ENCODE peak calls at places on chromosomes 16 and 17, in ten cellular contexts. One of them, this sample, is unnamed. For H3K36me3, the result is how much of the 10 kb centered on the place peaks cover.

GRCh38 chr17:82118178-82118814 is 20.3 kb upstream of the FASN start:
- DNase-seq in ascending aorta: no peak
- DNase-seq in ovary: no peak
- DNase-seq in aorta: no peak
- DNase-seq in fibroblast of lung: no peak
- DNase-seq in thoracic aorta: no peak
- DNase-seq in endothelial cell of umbilical vein: no peak
- DNase-seq in Peyer's patch: no peak
- DNase-seq in IMR-90: no peak
- DNase-seq in naive thymus-derived CD4-positive, alpha-beta T cell: no peak
- DNase-seq in this sample: no peak

GRCh38 chr17:78256705-78257559 is 25.5 kb downstream of the TMEM235 start:
- DNase-seq in ascending aorta: no peak
- DNase-seq in ovary: no peak
- DNase-seq in aorta: no peak
- DNase-seq in fibroblast of lung: no peak
- DNase-seq in thoracic aorta: no peak
- DNase-seq in endothelial cell of umbilical vein: peak
- DNase-seq in Peyer's patch: no peak
- DNase-seq in IMR-90: no peak
- DNase-seq in naive thymus-derived CD4-positive, alpha-beta T cell: no peak
- DNase-seq in this sample: no peak

GRCh38 chr17:63116228-63116627 is 150.2 kb downstream of the TANC2 start:
- DNase-seq in ascending aorta: no peak
- DNase-seq in ovary: no peak
- DNase-seq in aorta: no peak
- DNase-seq in fibroblast of lung: no peak
- DNase-seq in thoracic aorta: no peak
- DNase-seq in endothelial cell of umbilical vein: no peak
- DNase-seq in Peyer's patch: no peak
- DNase-seq in IMR-90: no peak
- DNase-seq in naive thymus-derived CD4-positive, alpha-beta T cell: no peak
- DNase-seq in this sample: no peak

GRCh38 chr16:75589301-75589700 is 23.1 kb downstream of the GABARAPL2 start:
- DNase-seq in ascending aorta: peak
- DNase-seq in ovary: no peak
- DNase-seq in aorta: peak
- DNase-seq in fibroblast of lung: no peak
- DNase-seq in thoracic aorta: no peak
- DNase-seq in endothelial cell of umbilical vein: no peak
- DNase-seq in Peyer's patch: no peak
- DNase-seq in IMR-90: no peak
- DNase-seq in naive thymus-derived CD4-positive, alpha-beta T cell: no peak
- DNase-seq in this sample: no peak

GRCh38 chr16:11094075-11094593 is 149.8 kb downstream of the CLEC16A start:
- DNase-seq in ascending aorta: no peak
- DNase-seq in ovary: no peak
- DNase-seq in aorta: no peak
- DNase-seq in fibroblast of lung: peak
- DNase-seq in thoracic aorta: no peak
- DNase-seq in endothelial cell of umbilical vein: no peak
- DNase-seq in Peyer's patch: peak
- DNase-seq in IMR-90: peak
- DNase-seq in naive thymus-derived CD4-positive, alpha-beta T cell: no peak
- DNase-seq in this sample: peak

GRCh38 chr16:83715217-83715920 is 92.4 kb upstream of the HSBP1 start:
- DNase-seq in ascending aorta: peak
- DNase-seq in ovary: no peak
- DNase-seq in aorta: peak
- DNase-seq in fibroblast of lung: no peak
- DNase-seq in thoracic aorta: peak
- DNase-seq in endothelial cell of umbilical vein: peak
- DNase-seq in Peyer's patch: no peak
- DNase-seq in IMR-90: no peak
- DNase-seq in naive thymus-derived CD4-positive, alpha-beta T cell: no peak
- DNase-seq in this sample: no peak

GRCh38 chr17:73536700-73537680 is 107.3 kb downstream of the SDK2 start:
- DNase-seq in ascending aorta: no peak
- DNase-seq in ovary: no peak
- DNase-seq in aorta: no peak
- DNase-seq in fibroblast of lung: no peak
- DNase-seq in thoracic aorta: no peak
- DNase-seq in endothelial cell of umbilical vein: no peak
- DNase-seq in Peyer's patch: no peak
- DNase-seq in IMR-90: no peak
- DNase-seq in naive thymus-derived CD4-positive, alpha-beta T cell: no peak
- DNase-seq in this sample: no peak

GRCh38 chr16:12804395-12804794 is 708 bp upstream of the CPPED1 start:
- DNase-seq in ascending aorta: no peak
- DNase-seq in ovary: no peak
- DNase-seq in aorta: no peak
- DNase-seq in fibroblast of lung: no peak
- DNase-seq in thoracic aorta: no peak
- DNase-seq in endothelial cell of umbilical vein: no peak
- DNase-seq in Peyer's patch: no peak
- DNase-seq in IMR-90: no peak
- DNase-seq in naive thymus-derived CD4-positive, alpha-beta T cell: no peak
- DNase-seq in this sample: no peak

GRCh38 chr16:76573281-76573680 is 296.1 kb downstream of the CNTNAP4 start:
- DNase-seq in ascending aorta: no peak
- DNase-seq in ovary: no peak
- DNase-seq in aorta: no peak
- DNase-seq in fibroblast of lung: no peak
- DNase-seq in thoracic aorta: no peak
- DNase-seq in endothelial cell of umbilical vein: no peak
- DNase-seq in Peyer's patch: no peak
- DNase-seq in IMR-90: no peak
- DNase-seq in naive thymus-derived CD4-positive, alpha-beta T cell: no peak
- DNase-seq in this sample: no peak

DNA sequence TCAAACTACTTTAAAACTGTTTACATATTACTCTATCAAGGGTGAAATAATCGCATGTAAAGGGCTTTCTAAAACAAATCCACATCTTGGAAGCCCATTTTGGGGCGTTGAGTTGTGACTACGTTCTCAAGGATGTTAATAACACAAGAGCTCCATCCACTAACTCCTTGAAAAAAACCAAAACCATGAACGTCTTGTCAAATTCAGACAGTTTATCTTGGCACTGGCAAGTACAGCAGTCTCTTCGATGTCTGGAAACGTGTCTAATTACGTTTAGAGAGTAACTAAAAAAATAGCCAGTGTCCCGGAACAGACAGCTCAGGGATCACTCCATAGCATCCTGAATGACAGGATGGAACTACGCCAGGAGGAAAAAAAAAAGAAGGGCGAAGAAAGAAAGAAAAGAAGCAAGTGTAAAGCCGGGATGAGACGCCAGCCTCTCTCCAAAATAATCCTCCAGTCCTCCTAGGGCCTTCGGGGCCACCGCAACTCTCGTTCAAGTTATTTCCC is 965 bp downstream of the MYO1D start:
- DNase-seq in ascending aorta: no peak
- DNase-seq in ovary: no peak
- DNase-seq in aorta: no peak
- DNase-seq in fibroblast of lung: peak
- DNase-seq in thoracic aorta: no peak
- DNase-seq in endothelial cell of umbilical vein: peak
- DNase-seq in Peyer's patch: no peak
- DNase-seq in IMR-90: peak
- DNase-seq in naive thymus-derived CD4-positive, alpha-beta T cell: no peak
- DNase-seq in this sample: no peak
- H3K27ac ChIP-seq in ascending aorta: peak
- H3K27ac ChIP-seq in ovary: peak
- H3K27ac ChIP-seq in aorta: peak
- H3K27ac ChIP-seq in fibroblast of lung: no peak
- H3K27ac ChIP-seq in thoracic aorta: peak
- H3K27ac ChIP-seq in endothelial cell of umbilical vein: peak
- H3K27ac ChIP-seq in Peyer's patch: peak
- H3K27ac ChIP-seq in IMR-90: no peak
- H3K27ac ChIP-seq in naive thymus-derived CD4-positive, alpha-beta T cell: peak
- H3K27ac ChIP-seq in this sample: no peak

GRCh38 chr17:1446201-1446600 is 9.8 kb downstream of the CRK start:
- DNase-seq in ascending aorta: no peak
- DNase-seq in ovary: no peak
- DNase-seq in aorta: no peak
- DNase-seq in fibroblast of lung: no peak
- DNase-seq in thoracic aorta: no peak
- DNase-seq in endothelial cell of umbilical vein: no peak
- DNase-seq in Peyer's patch: no peak
- DNase-seq in IMR-90: no peak
- DNase-seq in naive thymus-derived CD4-positive, alpha-beta T cell: no peak
- DNase-seq in this sample: no peak

GRCh38 chr17:1442187-1442586 is 13.8 kb downstream of the CRK start:
- DNase-seq in ascending aorta: no peak
- DNase-seq in ovary: no peak
- DNase-seq in aorta: no peak
- DNase-seq in fibroblast of lung: no peak
- DNase-seq in thoracic aorta: no peak
- DNase-seq in endothelial cell of umbilical vein: no peak
- DNase-seq in Peyer's patch: no peak
- DNase-seq in IMR-90: no peak
- DNase-seq in naive thymus-derived CD4-positive, alpha-beta T cell: no peak
- DNase-seq in this sample: no peak

GRCh38 chr17:1435326-1435725 is 20.7 kb downstream of the CRK start:
- DNase-seq in ascending aorta: no peak
- DNase-seq in ovary: no peak
- DNase-seq in aorta: no peak
- DNase-seq in fibroblast of lung: no peak
- DNase-seq in thoracic aorta: no peak
- DNase-seq in endothelial cell of umbilical vein: no peak
- DNase-seq in Peyer's patch: no peak
- DNase-seq in IMR-90: no peak
- DNase-seq in naive thymus-derived CD4-positive, alpha-beta T cell: no peak
- DNase-seq in this sample: no peak

GRCh38 chr17:1438593-1439083 is 17.4 kb downstream of the CRK start:
- DNase-seq in ascending aorta: no peak
- DNase-seq in ovary: no peak
- DNase-seq in aorta: no peak
- DNase-seq in fibroblast of lung: peak
- DNase-seq in thoracic aorta: no peak
- DNase-seq in endothelial cell of umbilical vein: no peak
- DNase-seq in Peyer's patch: no peak
- DNase-seq in IMR-90: peak
- DNase-seq in naive thymus-derived CD4-positive, alpha-beta T cell: no peak
- DNase-seq in this sample: no peak

DNA sequence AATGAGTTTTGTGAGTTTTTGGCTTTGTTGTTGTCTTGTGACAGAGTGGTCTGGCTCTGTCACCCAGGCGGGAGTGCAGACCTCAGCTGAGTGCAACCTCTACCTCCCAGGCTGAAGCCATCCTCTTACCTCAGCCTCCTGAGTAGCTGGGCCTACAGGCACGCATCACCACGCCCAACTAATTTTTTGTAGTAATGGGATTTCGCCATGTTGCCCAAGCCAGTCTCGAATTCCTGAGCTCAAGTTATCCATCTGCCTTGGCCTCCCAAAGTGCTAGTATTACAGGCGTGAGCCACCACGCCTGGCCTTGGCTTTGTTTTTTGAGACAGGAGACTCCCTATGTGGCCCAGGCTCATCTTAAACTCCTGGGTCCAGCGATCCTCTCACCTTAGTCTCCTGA is 15.1 kb downstream of the CRK start:
- DNase-seq in ascending aorta: no peak
- DNase-seq in ovary: no peak
- DNase-seq in aorta: no peak
- DNase-seq in fibroblast of lung: no peak
- DNase-seq in thoracic aorta: no peak
- DNase-seq in endothelial cell of umbilical vein: no peak
- DNase-seq in Peyer's patch: no peak
- DNase-seq in IMR-90: no peak
- DNase-seq in naive thymus-derived CD4-positive, alpha-beta T cell: no peak
- DNase-seq in this sample: no peak
- H3K4me3 ChIP-seq in ascending aorta: no peak
- H3K4me3 ChIP-seq in ovary: no peak
- H3K4me3 ChIP-seq in aorta: no peak
- H3K4me3 ChIP-seq in fibroblast of lung: no peak
- H3K4me3 ChIP-seq in thoracic aorta: no peak
- H3K4me3 ChIP-seq in endothelial cell of umbilical vein: no peak
- H3K4me3 ChIP-seq in Peyer's patch: no peak
- H3K4me3 ChIP-seq in IMR-90: no peak
- H3K4me3 ChIP-seq in naive thymus-derived CD4-positive, alpha-beta T cell: no peak
- H3K4me3 ChIP-seq in this sample: no peak

GRCh38 chr17:44176257-44176656 is 5.8 kb downstream of the ASB16 start:
- DNase-seq in ascending aorta: no peak
- DNase-seq in ovary: no peak
- DNase-seq in aorta: no peak
- DNase-seq in fibroblast of lung: no peak
- DNase-seq in thoracic aorta: no peak
- DNase-seq in endothelial cell of umbilical vein: no peak
- DNase-seq in Peyer's patch: no peak
- DNase-seq in IMR-90: no peak
- DNase-seq in naive thymus-derived CD4-positive, alpha-beta T cell: no peak
- DNase-seq in this sample: no peak

GRCh38 chr17:44178133-44178532 is 7.6 kb downstream of the ASB16 start:
- DNase-seq in ascending aorta: no peak
- DNase-seq in ovary: no peak
- DNase-seq in aorta: no peak
- DNase-seq in fibroblast of lung: no peak
- DNase-seq in thoracic aorta: no peak
- DNase-seq in endothelial cell of umbilical vein: no peak
- DNase-seq in Peyer's patch: no peak
- DNase-seq in IMR-90: no peak
- DNase-seq in naive thymus-derived CD4-positive, alpha-beta T cell: no peak
- DNase-seq in this sample: no peak

GRCh38 chr17:44176671-44177501 is 6.4 kb downstream of the ASB16 start:
- DNase-seq in ascending aorta: no peak
- DNase-seq in ovary: no peak
- DNase-seq in aorta: no peak
- DNase-seq in fibroblast of lung: no peak
- DNase-seq in thoracic aorta: no peak
- DNase-seq in endothelial cell of umbilical vein: no peak
- DNase-seq in Peyer's patch: no peak
- DNase-seq in IMR-90: no peak
- DNase-seq in naive thymus-derived CD4-positive, alpha-beta T cell: no peak
- DNase-seq in this sample: no peak

GRCh38 chr17:44174427-44174826 is 3.9 kb downstream of the ASB16 start:
- DNase-seq in ascending aorta: no peak
- DNase-seq in ovary: no peak
- DNase-seq in aorta: no peak
- DNase-seq in fibroblast of lung: no peak
- DNase-seq in thoracic aorta: no peak
- DNase-seq in endothelial cell of umbilical vein: no peak
- DNase-seq in Peyer's patch: no peak
- DNase-seq in IMR-90: no peak
- DNase-seq in naive thymus-derived CD4-positive, alpha-beta T cell: no peak
- DNase-seq in this sample: no peak

GRCh38 chr17:44177641-44178040 is 7.1 kb downstream of the ASB16 start:
- DNase-seq in ascending aorta: no peak
- DNase-seq in ovary: no peak
- DNase-seq in aorta: no peak
- DNase-seq in fibroblast of lung: no peak
- DNase-seq in thoracic aorta: no peak
- DNase-seq in endothelial cell of umbilical vein: no peak
- DNase-seq in Peyer's patch: no peak
- DNase-seq in IMR-90: no peak
- DNase-seq in naive thymus-derived CD4-positive, alpha-beta T cell: no peak
- DNase-seq in this sample: no peak
- H3K36me3 ChIP-seq in ascending aorta: under half
- H3K36me3 ChIP-seq in ovary: under half
- H3K36me3 ChIP-seq in aorta: under half
- H3K36me3 ChIP-seq in fibroblast of lung: under half
- H3K36me3 ChIP-seq in thoracic aorta: under half
- H3K36me3 ChIP-seq in endothelial cell of umbilical vein: under half
- H3K36me3 ChIP-seq in Peyer's patch: under half
- H3K36me3 ChIP-seq in IMR-90: under half
- H3K36me3 ChIP-seq in naive thymus-derived CD4-positive, alpha-beta T cell: under half
- H3K36me3 ChIP-seq in this sample: under half

GRCh38 chr16:30417447-30418349 is 10.3 kb downstream of the ZNF771 start:
- DNase-seq in ascending aorta: peak
- DNase-seq in ovary: peak
- DNase-seq in aorta: peak
- DNase-seq in fibroblast of lung: peak
- DNase-seq in thoracic aorta: peak
- DNase-seq in endothelial cell of umbilical vein: peak
- DNase-seq in Peyer's patch: peak
- DNase-seq in IMR-90: peak
- DNase-seq in naive thymus-derived CD4-positive, alpha-beta T cell: peak
- DNase-seq in this sample: peak
- H3K27ac ChIP-seq in ascending aorta: peak
- H3K27ac ChIP-seq in ovary: peak
- H3K27ac ChIP-seq in aorta: no peak
- H3K27ac ChIP-seq in fibroblast of lung: no peak
- H3K27ac ChIP-seq in thoracic aorta: peak
- H3K27ac ChIP-seq in endothelial cell of umbilical vein: no peak
- H3K27ac ChIP-seq in Peyer's patch: peak
- H3K27ac ChIP-seq in IMR-90: no peak
- H3K27ac ChIP-seq in naive thymus-derived CD4-positive, alpha-beta T cell: peak
- H3K27ac ChIP-seq in this sample: peak